ENCODE peak calls at places on chromosomes 4 and X, in six cellular contexts. Q, V, K, S, O and C are unnamed samples.

GRCh38 chrX:57821703-57822375 is 88.4 kb downstream of the ZXDA start:
- DNase-seq in Q (peak; percentile 54), V (peak; percentile 68), K (peak; percentile 35), S (peak; percentile 51), O (peak; percentile 74), C (peak; percentile 13)

GRCh38 chr4:78543424-78544238 is 7.9 kb upstream of the ANXA3 start:
- DNase-seq in Q (no peak), V (no peak), K (no peak), S (no peak), O (no peak), C (no peak)

GRCh38 chr4:8165374-8165896 is 6.8 kb upstream of the ABLIM2 start:
- DNase-seq in Q (no peak), V (no peak), K (no peak), S (no peak), O (no peak), C (no peak)

GRCh38 chr4:107131295-107131694 is 95.2 kb upstream of the DKK2 start:
- DNase-seq in Q (peak; percentile 61), V (peak; percentile 23), K (no peak), S (no peak), O (no peak), C (no peak)

GRCh38 chr4:81833596-81833995 is 361.9 kb upstream of the RASGEF1B start:
- DNase-seq in Q (no peak), V (no peak), K (no peak), S (no peak), O (no peak), C (no peak)

GRCh38 chrX:102113367-102113766 is 12.1 kb upstream of the TCEAL2 start:
- DNase-seq in Q (no peak), V (no peak), K (no peak), S (no peak), O (no peak), C (no peak)

GRCh38 chr4:124958812-124959211 is 246.3 kb upstream of the ANKRD50 start:
- DNase-seq in Q (no peak), V (peak; percentile 42), K (peak; percentile 20), S (no peak), O (no peak), C (no peak)

GRCh38 chrX:71100581-71101505 is 5.2 kb downstream of the FOXO4 start:
- DNase-seq in Q (no peak), V (no peak), K (no peak), S (no peak), O (no peak), C (no peak)

GRCh38 chrX:28659269-28659668 is 72.0 kb downstream of the IL1RAPL1 start:
- DNase-seq in Q (no peak), V (peak; percentile 7), K (no peak), S (peak; percentile 57), O (peak; percentile 3), C (no peak)

GRCh38 chrX:131854586-131854985 is 168.5 kb upstream of the STK26 start:
- DNase-seq in Q (no peak), V (peak; percentile 2), K (no peak), S (peak; percentile 7), O (no peak), C (no peak)

GRCh38 chr4:20684852-20685763 is 15.2 kb upstream of the PACRGL start:
- DNase-seq in Q (peak; percentile 49), V (peak; percentile 44), K (no peak), S (no peak), O (peak; percentile 3), C (no peak)

GRCh38 chr4:1945912-1946311 is 62.9 kb downstream of the NELFA start:
- DNase-seq in Q (no peak), V (no peak), K (no peak), S (no peak), O (no peak), C (no peak)

GRCh38 chr4:101414496-101414895 is 67.2 kb upstream of the PPP3CA start:
- DNase-seq in Q (no peak), V (no peak), K (no peak), S (no peak), O (no peak), C (no peak)

GRCh38 chr4:56134272-56134671 is 185.5 kb downstream of the CEP135 start:
- DNase-seq in Q (peak; percentile 1), V (no peak), K (no peak), S (peak; percentile 72), O (no peak), C (no peak)

GRCh38 chr4:88522702-88523324 is 763 bp downstream of the PYURF start:
- DNase-seq in Q (peak; percentile 52), V (peak; percentile 47), K (peak; percentile 52), S (peak; percentile 67), O (peak; percentile 35), C (no peak)